ENCODE peak calls at places on chromosomes 4 and X, in four cellular contexts. A is iris pigment epithelial cell; B is EL; G is naive thymus-derived CD4-positive, alpha-beta T cell. Y is an unnamed sample.

GRCh38 chr4:10722957-10723356 is 38.4 kb upstream of the CLNK start:
- DNase-seq in A (no peak), B (no peak), G (no peak), Y (no peak)

GRCh38 chr4:63708661-63709060 is 700.6 kb downstream of the TECRL start:
- DNase-seq in A (no peak), B (no peak), G (no peak), Y (no peak)

GRCh38 chr4:48227662-48228061 is 42.0 kb downstream of the TEC start:
- DNase-seq in A (no peak), B (no peak), G (no peak), Y (no peak)

GRCh38 chrX:123698979-123699378 is 33.9 kb downstream of the THOC2 start:
- DNase-seq in A (peak; percentile 22), B (no peak), G (no peak), Y (no peak)

GRCh38 chr4:78634011-78634664 is 82.6 kb downstream of the ANXA3 start:
- DNase-seq in A (no peak), B (no peak), G (no peak), Y (peak; percentile 44)

GRCh38 chr4:73222466-73223257 is 35.9 kb downstream of the ANKRD17 start:
- DNase-seq in A (peak; percentile 98), B (peak; percentile 90), G (peak; percentile 80), Y (peak; percentile 87)

GRCh38 chr4:174828845-174829701 is at the start of gene GLRA3:
- DNase-seq in A (peak; percentile 59), B (peak; percentile 29), G (no peak), Y (peak; percentile 41)

GRCh38 chr4:150818661-150819060 is 196.4 kb downstream of the LRBA start:
- DNase-seq in A (peak; percentile 90), B (peak; percentile 23), G (no peak), Y (no peak)

GRCh38 chr4:146053901-146054300 is 115.3 kb upstream of the ZNF827 start:
- DNase-seq in A (peak; percentile 34), B (peak; percentile 50), G (no peak), Y (no peak)

GRCh38 chr4:142959156-142959555 is 113.1 kb upstream of the INPP4B start:
- DNase-seq in A (peak; percentile 24), B (peak; percentile 7), G (no peak), Y (no peak)

GRCh38 chr4:166290426-166290825 is 417.4 kb downstream of the TLL1 start:
- DNase-seq in A (no peak), B (no peak), G (no peak), Y (no peak)

GRCh38 chr4:180960758-180961401 is 1282.3 kb upstream of the TENM3 start:
- DNase-seq in A (no peak), B (no peak), G (no peak), Y (no peak)

GRCh38 chr4:176482972-176483371 is 163.2 kb downstream of the SPCS3 start:
- DNase-seq in A (no peak), B (no peak), G (no peak), Y (no peak)

GRCh38 chrX:109660756-109661155 is 35.8 kb upstream of the KCNE5 start:
- DNase-seq in A (no peak), B (no peak), G (no peak), Y (no peak)

GRCh38 chrX:19863237-19864223 is 23.9 kb downstream of the SH3KBP1 start:
- DNase-seq in A (peak; percentile 50), B (no peak), G (no peak), Y (peak; percentile 28)